ENCODE peak calls at places on chromosomes 2 and 18, in four cellular contexts. U, S, P and T are unnamed samples.

GRCh38 chr2:240407090-240407489 is 28.4 kb upstream of the GPC1 start:
- DNase-seq in U (no peak), S (no peak), P (no peak), T (no peak)

GRCh38 chr2:134402385-134402784 is 148.5 kb downstream of the MGAT5 start:
- DNase-seq in U (peak; percentile 46), S (no peak), P (peak; percentile 30), T (no peak)

GRCh38 chr2:117972466-117973123 is 41.3 kb downstream of the CCDC93 start:
- DNase-seq in U (no peak), S (no peak), P (no peak), T (no peak)

GRCh38 chr2:96549967-96550786 is 13.6 kb downstream of the ARID5A start:
- DNase-seq in U (no peak), S (peak; percentile 18), P (no peak), T (no peak)

GRCh38 chr2:238946586-238947242 is 98.8 kb downstream of the TWIST2 start:
- DNase-seq in U (no peak), S (no peak), P (no peak), T (no peak)

GRCh38 chr18:22765889-22766288 is 167.2 kb upstream of the RBBP8 start:
- DNase-seq in U (no peak), S (no peak), P (no peak), T (no peak)

GRCh38 chr2:240714747-240715725 is 23.4 kb downstream of the AQP12A start:
- DNase-seq in U (no peak), S (no peak), P (no peak), T (peak; percentile 67)

GRCh38 chr2:85907671-85908157 is 18.9 kb upstream of the ST3GAL5 start:
- DNase-seq in U (no peak), S (no peak), P (no peak), T (no peak)

GRCh38 chr2:88692187-88692586 is 714 bp downstream of the RPIA start:
- DNase-seq in U (peak; percentile 36), S (peak; percentile 69), P (no peak), T (peak; percentile 81)

GRCh38 chr2:233107906-233108305 is 47.8 kb downstream of the INPP5D start:
- DNase-seq in U (no peak), S (no peak), P (no peak), T (no peak)
- H3K4me1 ChIP-seq in U (no peaks in the 10 kb centered on the region), S (peaks cover 34% of the 10 kb centered on the region), P (no peaks in the 10 kb centered on the region), T (peaks cover 8% of the 10 kb centered on the region)

DNA sequence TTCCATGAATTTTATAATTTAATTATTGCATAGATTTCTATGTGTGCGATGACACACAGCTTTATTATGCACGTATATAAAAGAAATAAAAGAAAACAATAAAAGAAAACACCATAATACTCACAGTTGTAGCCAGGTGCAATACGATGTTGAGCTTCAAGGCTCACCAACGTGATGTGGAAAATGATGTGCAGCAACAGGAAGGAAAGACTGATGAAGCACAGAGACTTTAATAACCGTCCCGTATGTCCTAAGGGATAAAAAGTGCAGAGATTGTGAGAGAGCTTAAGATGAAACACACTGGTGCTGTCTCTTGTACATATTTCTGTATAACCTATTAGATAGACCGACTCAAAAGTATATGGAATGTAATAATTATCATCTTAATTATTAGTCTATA is 170.0 kb downstream of the PIEZO2 start:
- DNase-seq in U (no peak), S (no peak), P (no peak), T (no peak)
- H3K27ac ChIP-seq in U (no peak overlapping the region), S (no peak overlapping the region), P (no peak overlapping the region), T (no peak overlapping the region)

DNA sequence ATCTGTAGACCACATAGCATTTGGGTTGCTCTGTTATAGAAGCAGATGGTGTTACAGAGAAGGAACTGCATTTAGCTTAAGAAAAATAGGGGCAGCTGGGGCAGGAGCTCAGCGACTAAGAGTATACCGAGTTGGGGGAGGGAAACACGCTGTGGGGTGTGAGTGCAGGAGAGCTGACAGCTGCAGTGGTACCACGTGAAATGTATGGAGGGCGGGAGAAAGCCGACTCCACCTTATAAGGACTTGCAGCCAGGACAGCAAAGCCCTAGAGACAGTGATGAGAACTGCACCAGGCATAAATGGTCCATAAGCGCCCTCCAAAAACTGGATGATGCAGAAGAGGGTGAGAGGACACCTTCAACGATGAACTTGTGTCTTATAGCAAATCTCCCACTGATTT is 237.6 kb downstream of the PRKCE start:
- DNase-seq in U (no peak), S (peak; percentile 62), P (no peak), T (peak; percentile 79)
- H3K4me1 ChIP-seq in U (peaks cover 7% of the 10 kb centered on the region), S (peaks cover 6% of the 10 kb centered on the region), P (peaks cover 9% of the 10 kb centered on the region), T (peaks cover 62% of the 10 kb centered on the region)

GRCh38 chr18:51301376-51301775 is 103.9 kb upstream of the MEX3C start:
- DNase-seq in U (no peak), S (peak; percentile 8), P (no peak), T (no peak)

GRCh38 chr18:51300912-51301311 is 103.4 kb upstream of the MEX3C start:
- DNase-seq in U (no peak), S (no peak), P (no peak), T (no peak)
- H3K27ac ChIP-seq in U (no peak overlapping the region), S (peak overlapping the region; percentile 28), P (no peak overlapping the region), T (no peak overlapping the region)

GRCh38 chr2:19769513-19769912 is 132.3 kb downstream of the TTC32 start:
- DNase-seq in U (no peak), S (peak; percentile 3), P (no peak), T (no peak)
- H3K4me1 ChIP-seq in U (peaks cover 6% of the 10 kb centered on the region), S (no peaks in the 10 kb centered on the region), P (peaks cover 3% of the 10 kb centered on the region), T (no peaks in the 10 kb centered on the region)

GRCh38 chr2:144553379-144553778 is 33.5 kb upstream of the ZEB2 start:
- DNase-seq in U (peak; percentile 84), S (no peak), P (no peak), T (no peak)
- H3K27ac ChIP-seq in U (no peak overlapping the region), S (no peak overlapping the region), P (no peak overlapping the region), T (no peak overlapping the region)

GRCh38 chr18:70366174-70366573 is 77.3 kb downstream of the SOCS6 start:
- DNase-seq in U (no peak), S (no peak), P (no peak), T (no peak)
- H3K4me1 ChIP-seq in U (no peaks in the 10 kb centered on the region), S (no peaks in the 10 kb centered on the region), P (no peaks in the 10 kb centered on the region), T (no peaks in the 10 kb centered on the region)

GRCh38 chr2:122635649-122636496 is 880.4 kb downstream of the TSN start:
- DNase-seq in U (peak; percentile 46), S (no peak), P (no peak), T (no peak)
- H3K27ac ChIP-seq in U (no peak overlapping the region), S (no peak overlapping the region), P (no peak overlapping the region), T (no peak overlapping the region)

GRCh38 chr2:45814528-45814927 is 163.1 kb downstream of the PRKCE start:
- DNase-seq in U (no peak), S (no peak), P (peak; percentile 54), T (no peak)
- H3K4me1 ChIP-seq in U (peaks cover 8% of the 10 kb centered on the region), S (no peaks in the 10 kb centered on the region), P (no peaks in the 10 kb centered on the region), T (peaks cover 49% of the 10 kb centered on the region)